ENCODE peak calls at places on chromosomes 4 and X, in ten cellular contexts. One of them, this sample, is unnamed.

GRCh38 chr4:113760852-113761681 is 471 bp downstream of the CAMK2D start:
- DNase-seq in suprapubic skin: peak; percentile 91
- DNase-seq in A549: peak; percentile 72
- DNase-seq in SK-N-SH: peak; percentile 81
- DNase-seq in transverse colon: peak; percentile 84
- DNase-seq in tibial nerve: peak; percentile 80
- DNase-seq in stomach: peak; percentile 76
- DNase-seq in esophagus muscularis mucosa: peak; percentile 93
- DNase-seq in ovary: peak; percentile 80
- DNase-seq in HepG2: peak; percentile 74
- DNase-seq in this sample: peak; percentile 83

GRCh38 chrX:149040873-149041535 is 464.1 kb downstream of the IDS start:
- DNase-seq in esophagus muscularis mucosa: no peak
- DNase-seq in stomach: no peak
- DNase-seq in SK-N-SH: no peak
- DNase-seq in transverse colon: no peak
- DNase-seq in suprapubic skin: no peak
- DNase-seq in A549: peak; percentile 6
- DNase-seq in tibial nerve: no peak
- DNase-seq in ovary: no peak
- DNase-seq in HepG2: no peak
- DNase-seq in this sample: no peak

GRCh38 chrX:24110049-24110448 is 39.5 kb upstream of the ZFX start:
- DNase-seq in ovary: no peak
- DNase-seq in A549: no peak
- DNase-seq in HepG2: no peak
- DNase-seq in transverse colon: no peak
- DNase-seq in tibial nerve: no peak
- DNase-seq in SK-N-SH: no peak
- DNase-seq in esophagus muscularis mucosa: no peak
- DNase-seq in stomach: no peak
- DNase-seq in suprapubic skin: no peak
- DNase-seq in this sample: no peak

GRCh38 chr4:99886146-99886545 is 8.1 kb downstream of the LAMTOR3 start:
- DNase-seq in suprapubic skin: no peak
- DNase-seq in HepG2: no peak
- DNase-seq in transverse colon: no peak
- DNase-seq in tibial nerve: no peak
- DNase-seq in A549: no peak
- DNase-seq in stomach: no peak
- DNase-seq in esophagus muscularis mucosa: no peak
- DNase-seq in SK-N-SH: no peak
- DNase-seq in ovary: no peak
- DNase-seq in this sample: no peak

GRCh38 chrX:40420899-40421729 is 159.7 kb upstream of the ATP6AP2 start:
- DNase-seq in A549: peak; percentile 3
- DNase-seq in stomach: no peak
- DNase-seq in SK-N-SH: no peak
- DNase-seq in suprapubic skin: no peak
- DNase-seq in ovary: no peak
- DNase-seq in esophagus muscularis mucosa: no peak
- DNase-seq in HepG2: peak; percentile 13
- DNase-seq in transverse colon: no peak
- DNase-seq in tibial nerve: no peak
- DNase-seq in this sample: no peak

GRCh38 chrX:70485466-70485865 is 40.8 kb downstream of the DLG3 start:
- DNase-seq in esophagus muscularis mucosa: no peak
- DNase-seq in stomach: no peak
- DNase-seq in transverse colon: no peak
- DNase-seq in suprapubic skin: no peak
- DNase-seq in ovary: no peak
- DNase-seq in tibial nerve: no peak
- DNase-seq in A549: no peak
- DNase-seq in SK-N-SH: no peak
- DNase-seq in HepG2: no peak
- DNase-seq in this sample: no peak

GRCh38 chr4:122003335-122003734 is 51.5 kb upstream of the TRPC3 start:
- DNase-seq in HepG2: peak; percentile 64
- DNase-seq in ovary: no peak
- DNase-seq in suprapubic skin: no peak
- DNase-seq in esophagus muscularis mucosa: no peak
- DNase-seq in transverse colon: peak; percentile 48
- DNase-seq in A549: peak; percentile 65
- DNase-seq in SK-N-SH: peak; percentile 60
- DNase-seq in tibial nerve: peak; percentile 30
- DNase-seq in stomach: no peak
- DNase-seq in this sample: no peak

GRCh38 chrX:121836000-121836399 is 788.6 kb downstream of the GLUD2 start:
- DNase-seq in tibial nerve: no peak
- DNase-seq in ovary: no peak
- DNase-seq in A549: no peak
- DNase-seq in HepG2: peak; percentile 0
- DNase-seq in esophagus muscularis mucosa: no peak
- DNase-seq in stomach: no peak
- DNase-seq in suprapubic skin: no peak
- DNase-seq in SK-N-SH: no peak
- DNase-seq in transverse colon: no peak
- DNase-seq in this sample: no peak

GRCh38 chr4:102554482-102554881 is 53.3 kb downstream of the NFKB1 start:
- DNase-seq in ovary: no peak
- DNase-seq in stomach: no peak
- DNase-seq in suprapubic skin: no peak
- DNase-seq in tibial nerve: no peak
- DNase-seq in A549: no peak
- DNase-seq in SK-N-SH: no peak
- DNase-seq in esophagus muscularis mucosa: no peak
- DNase-seq in HepG2: no peak
- DNase-seq in transverse colon: peak; percentile 14
- DNase-seq in this sample: no peak

GRCh38 chrX:124506031-124506430 is 159.7 kb downstream of the SH2D1A start:
- DNase-seq in ovary: no peak
- DNase-seq in esophagus muscularis mucosa: no peak
- DNase-seq in stomach: no peak
- DNase-seq in A549: no peak
- DNase-seq in tibial nerve: no peak
- DNase-seq in transverse colon: no peak
- DNase-seq in suprapubic skin: no peak
- DNase-seq in HepG2: no peak
- DNase-seq in SK-N-SH: no peak
- DNase-seq in this sample: no peak

DNA sequence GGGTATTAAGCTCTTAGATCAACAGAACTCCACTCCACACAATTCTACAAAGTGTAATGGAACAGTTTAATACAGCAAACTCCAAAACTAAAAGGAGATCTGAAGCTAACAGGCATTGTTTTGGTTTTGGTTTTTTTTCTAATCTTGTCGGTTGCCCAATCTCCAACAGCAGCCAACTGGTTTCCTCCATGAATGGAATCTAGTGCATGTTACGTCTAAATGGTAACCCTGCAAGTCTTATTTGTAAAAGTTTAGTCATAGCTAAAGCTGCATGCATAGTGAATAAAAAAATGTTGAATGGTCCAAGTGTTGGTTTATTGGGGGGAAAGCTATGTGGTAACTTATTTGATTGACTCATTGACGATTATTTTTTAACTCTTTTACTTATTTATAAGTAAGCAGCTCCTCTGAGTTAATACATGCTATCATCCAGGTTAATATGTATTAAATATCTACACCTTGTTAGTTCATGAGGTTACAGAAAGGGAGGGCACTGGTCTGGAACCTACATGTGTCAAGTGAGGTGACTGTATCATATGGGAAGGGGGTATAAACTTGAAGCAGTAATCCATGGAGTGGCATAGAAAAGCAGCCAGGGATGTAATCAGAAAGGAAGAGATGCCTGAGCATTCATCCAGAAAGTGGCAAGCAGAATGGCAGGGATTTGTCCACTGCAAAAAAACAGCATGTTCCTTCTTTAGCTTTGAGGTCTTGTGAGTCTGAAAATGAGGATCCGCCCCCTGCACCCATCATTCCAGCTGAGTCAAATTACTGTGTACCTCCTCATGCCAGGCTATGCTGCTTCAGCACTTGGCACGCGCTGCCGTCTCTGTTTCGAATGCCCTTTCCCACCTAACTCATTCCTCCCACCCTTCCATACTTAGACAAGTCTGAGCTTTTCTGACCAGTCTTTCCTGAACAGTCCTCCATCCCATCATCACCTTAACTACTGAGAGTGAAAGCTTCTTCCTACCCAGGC is 81.7 kb downstream of the PDGFC start:
- DNase-seq in transverse colon: no peak
- DNase-seq in ovary: peak; percentile 36
- DNase-seq in HepG2: no peak
- DNase-seq in tibial nerve: peak; percentile 28
- DNase-seq in SK-N-SH: no peak
- DNase-seq in A549: no peak
- DNase-seq in stomach: no peak
- DNase-seq in suprapubic skin: no peak
- DNase-seq in esophagus muscularis mucosa: peak; percentile 92
- DNase-seq in this sample: no peak
- TF ChIP-seq EP300 in transverse colon: no peak
- TF ChIP-seq EP300 in ovary: no peak
- TF ChIP-seq EP300 in HepG2: no peak
- TF ChIP-seq EP300 in tibial nerve: no peak
- TF ChIP-seq EP300 in SK-N-SH: no peak
- TF ChIP-seq EP300 in A549: no peak
- TF ChIP-seq EP300 in stomach: no peak
- TF ChIP-seq EP300 in suprapubic skin: no peak
- TF ChIP-seq EP300 in esophagus muscularis mucosa: no peak
- TF ChIP-seq EP300 in this sample: no peak

GRCh38 chrX:84189125-84189524 is 1.1 kb upstream of the RPS6KA6 start:
- DNase-seq in esophagus muscularis mucosa: no peak
- DNase-seq in HepG2: no peak
- DNase-seq in tibial nerve: no peak
- DNase-seq in A549: no peak
- DNase-seq in suprapubic skin: no peak
- DNase-seq in ovary: no peak
- DNase-seq in stomach: no peak
- DNase-seq in transverse colon: no peak
- DNase-seq in SK-N-SH: no peak
- DNase-seq in this sample: no peak

GRCh38 chrX:84188320-84188834 is 378 bp upstream of the RPS6KA6 start:
- DNase-seq in tibial nerve: peak; percentile 4
- DNase-seq in ovary: peak; percentile 80
- DNase-seq in SK-N-SH: peak; percentile 82
- DNase-seq in A549: peak; percentile 79
- DNase-seq in esophagus muscularis mucosa: no peak
- DNase-seq in HepG2: no peak
- DNase-seq in stomach: peak; percentile 51
- DNase-seq in transverse colon: peak; percentile 55
- DNase-seq in suprapubic skin: no peak
- DNase-seq in this sample: no peak

GRCh38 chrX:84192006-84192405 is 4.0 kb upstream of the RPS6KA6 start:
- DNase-seq in esophagus muscularis mucosa: no peak
- DNase-seq in HepG2: no peak
- DNase-seq in tibial nerve: no peak
- DNase-seq in stomach: no peak
- DNase-seq in ovary: no peak
- DNase-seq in transverse colon: no peak
- DNase-seq in SK-N-SH: no peak
- DNase-seq in suprapubic skin: no peak
- DNase-seq in A549: no peak
- DNase-seq in this sample: no peak

GRCh38 chrX:84186603-84187358 is 1.2 kb downstream of the RPS6KA6 start:
- DNase-seq in tibial nerve: peak; percentile 4
- DNase-seq in transverse colon: peak; percentile 14
- DNase-seq in A549: peak; percentile 5
- DNase-seq in ovary: no peak
- DNase-seq in HepG2: no peak
- DNase-seq in suprapubic skin: no peak
- DNase-seq in esophagus muscularis mucosa: no peak
- DNase-seq in SK-N-SH: no peak
- DNase-seq in stomach: no peak
- DNase-seq in this sample: no peak

GRCh38 chrX:84187501-84188319 is at the start of gene RPS6KA6:
- DNase-seq in ovary: peak; percentile 65
- DNase-seq in HepG2: no peak
- DNase-seq in stomach: no peak
- DNase-seq in SK-N-SH: peak; percentile 64
- DNase-seq in suprapubic skin: peak; percentile 72
- DNase-seq in A549: peak; percentile 40
- DNase-seq in esophagus muscularis mucosa: no peak
- DNase-seq in transverse colon: peak; percentile 22
- DNase-seq in tibial nerve: peak; percentile 4
- DNase-seq in this sample: peak; percentile 80
- TF ChIP-seq EP300 in ovary: no peak
- TF ChIP-seq EP300 in HepG2: no peak
- TF ChIP-seq EP300 in stomach: no peak
- TF ChIP-seq EP300 in SK-N-SH: no peak
- TF ChIP-seq EP300 in suprapubic skin: no peak
- TF ChIP-seq EP300 in A549: no peak
- TF ChIP-seq EP300 in esophagus muscularis mucosa: no peak
- TF ChIP-seq EP300 in transverse colon: no peak
- TF ChIP-seq EP300 in tibial nerve: no peak
- TF ChIP-seq EP300 in this sample: no peak

DNA sequence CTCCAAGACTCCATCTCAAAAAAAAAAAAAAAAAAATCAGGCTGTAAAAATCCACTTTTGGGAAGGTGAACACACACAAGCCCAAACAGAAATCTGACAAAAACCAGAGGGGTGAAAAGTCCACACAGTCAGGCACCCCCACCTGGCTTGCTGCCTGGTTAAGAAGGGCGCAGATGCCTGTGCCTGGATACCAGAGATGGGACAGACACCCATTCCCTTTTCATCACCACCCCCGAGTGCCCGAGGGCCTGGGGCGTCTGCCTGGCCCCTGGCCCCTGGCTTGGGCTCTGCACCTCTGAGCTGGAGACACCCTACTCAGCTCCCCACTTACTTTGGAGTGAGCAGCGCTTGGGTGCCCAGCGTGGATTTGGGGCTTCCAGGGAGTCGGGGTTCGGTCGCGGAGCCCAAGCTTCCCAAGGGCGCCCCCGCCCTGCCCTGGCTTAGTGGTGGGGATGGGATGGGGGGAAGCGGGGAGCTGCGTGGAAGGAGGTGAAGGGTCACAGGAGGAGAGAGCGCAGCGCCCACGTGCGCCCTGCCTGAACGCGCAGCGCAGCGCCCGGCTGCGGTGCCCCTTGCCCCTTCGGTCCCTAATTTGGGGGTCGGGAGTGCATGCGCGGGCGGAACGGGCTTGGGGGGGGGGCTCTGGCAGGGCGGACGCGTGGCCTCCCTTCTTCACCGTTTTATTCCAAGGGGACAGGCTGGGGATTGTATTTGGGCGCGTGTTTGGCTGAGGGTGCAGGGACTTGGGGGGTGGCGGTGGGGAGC is 11.3 kb downstream of the SHOX start:
- DNase-seq in suprapubic skin: no peak
- DNase-seq in transverse colon: no peak
- DNase-seq in ovary: no peak
- DNase-seq in tibial nerve: no peak
- DNase-seq in SK-N-SH: no peak
- DNase-seq in esophagus muscularis mucosa: no peak
- DNase-seq in HepG2: no peak
- DNase-seq in stomach: peak; percentile 7
- DNase-seq in A549: no peak
- DNase-seq in this sample: peak; percentile 68
- TF ChIP-seq EP300 in suprapubic skin: no peak
- TF ChIP-seq EP300 in transverse colon: no peak
- TF ChIP-seq EP300 in ovary: no peak
- TF ChIP-seq EP300 in tibial nerve: no peak
- TF ChIP-seq EP300 in SK-N-SH: no peak
- TF ChIP-seq EP300 in esophagus muscularis mucosa: no peak
- TF ChIP-seq EP300 in HepG2: no peak
- TF ChIP-seq EP300 in stomach: no peak
- TF ChIP-seq EP300 in A549: no peak
- TF ChIP-seq EP300 in this sample: no peak

GRCh38 chr4:40940317-40940720 is 190.6 kb downstream of the NSUN7 start:
- DNase-seq in ovary: peak; percentile 60
- DNase-seq in esophagus muscularis mucosa: no peak
- DNase-seq in stomach: no peak
- DNase-seq in suprapubic skin: no peak
- DNase-seq in HepG2: no peak
- DNase-seq in transverse colon: peak; percentile 9
- DNase-seq in A549: no peak
- DNase-seq in SK-N-SH: no peak
- DNase-seq in tibial nerve: peak; percentile 78
- DNase-seq in this sample: no peak
- TF ChIP-seq EP300 in ovary: no peak
- TF ChIP-seq EP300 in esophagus muscularis mucosa: no peak
- TF ChIP-seq EP300 in stomach: no peak
- TF ChIP-seq EP300 in suprapubic skin: no peak
- TF ChIP-seq EP300 in HepG2: no peak
- TF ChIP-seq EP300 in transverse colon: no peak
- TF ChIP-seq EP300 in A549: no peak
- TF ChIP-seq EP300 in SK-N-SH: no peak
- TF ChIP-seq EP300 in tibial nerve: no peak
- TF ChIP-seq EP300 in this sample: no peak